ENCODE peak calls at places on chromosomes 5 and 9, in four cellular contexts. N is RWPE2, K is adipocyte, M is cardiac muscle cell. A is an unnamed sample.

GRCh38 chr9:89144242-89144641 is 34.4 kb downstream of the SHC3 start:
- DNase-seq in K (no peak), M (no peak), N (no peak), A (no peak)

GRCh38 chr5:157121709-157122108 is 12.9 kb upstream of the HAVCR2 start:
- DNase-seq in K (no peak), N (no peak), M (no peak), A (no peak)

GRCh38 chr5:2754621-2755370 is 3.3 kb upstream of the IRX2 start:
- DNase-seq in N (no peak), M (no peak), K (no peak), A (no peak)

GRCh38 chr5:143398451-143399237 is 4.8 kb downstream of the NR3C1 start:
- DNase-seq in K (peak; percentile 46), N (no peak), M (peak; percentile 29), A (no peak)

GRCh38 chr5:108619815-108620214 is 127.9 kb upstream of the FER start:
- DNase-seq in N (no peak), K (no peak), M (no peak), A (no peak)

GRCh38 chr9:116791314-116791713 is 104.2 kb downstream of the TRIM32 start:
- DNase-seq in K (no peak), N (no peak), M (no peak), A (no peak)

GRCh38 chr5:40679071-40679997 is at the start of gene PTGER4:
- DNase-seq in M (peak; percentile 91), K (peak; percentile 96), N (peak; percentile 95), A (no peak)

GRCh38 chr9:110752766-110753165 is 84.2 kb downstream of the MUSK start:
- DNase-seq in K (peak; percentile 94), M (peak; percentile 95), N (peak; percentile 74), A (no peak)

GRCh38 chr9:131817627-131818026 is 77.8 kb upstream of the RAPGEF1 start:
- DNase-seq in N (no peak), M (no peak), K (no peak), A (no peak)

GRCh38 chr5:51414516-51414915 is 31.3 kb downstream of the ISL1 start:
- DNase-seq in K (no peak), M (no peak), N (no peak), A (no peak)

GRCh38 chr9:111438576-111439235 is 45.5 kb downstream of the ECPAS start:
- DNase-seq in N (no peak), M (peak; percentile 56), K (peak; percentile 58), A (no peak)

GRCh38 chr9:72592501-72593403 is 71.3 kb downstream of the TMC1 start:
- DNase-seq in M (peak; percentile 79), K (peak; percentile 85), N (no peak), A (peak; percentile 64)

GRCh38 chr5:134463991-134464760 is 52.5 kb upstream of the CDKN2AIPNL start:
- DNase-seq in M (peak; percentile 44), N (peak; percentile 23), K (no peak), A (no peak)

GRCh38 chr9:72454871-72455471 is 66.4 kb upstream of the TMC1 start:
- DNase-seq in M (peak; percentile 74), K (peak; percentile 46), N (no peak), A (no peak)

GRCh38 chr5:176792584-176793342 is 17.6 kb upstream of the UNC5A start:
- DNase-seq in K (no peak), M (no peak), N (no peak), A (no peak)

GRCh38 chr9:16236326-16236725 is 634.1 kb downstream of the BNC2 start:
- DNase-seq in M (peak; percentile 92), K (peak; percentile 87), N (no peak), A (no peak)

GRCh38 chr5:91699429-91699828 is 316.3 kb upstream of the ARRDC3 start:
- DNase-seq in M (no peak), N (no peak), K (no peak), A (no peak)

GRCh38 chr5:168219515-168220410 is 71.7 kb upstream of the WWC1 start:
- DNase-seq in M (peak; percentile 87), K (peak; percentile 88), N (no peak), A (peak; percentile 73)

GRCh38 chr9:136643596-136644342 is 18.9 kb upstream of the EGFL7 start:
- DNase-seq in K (no peak), M (no peak), N (no peak), A (no peak)
- H3K4me3 ChIP-seq in K (no peak overlapping the region), M (no peak overlapping the region), N (no peak overlapping the region), A (no peak overlapping the region)

DNA sequence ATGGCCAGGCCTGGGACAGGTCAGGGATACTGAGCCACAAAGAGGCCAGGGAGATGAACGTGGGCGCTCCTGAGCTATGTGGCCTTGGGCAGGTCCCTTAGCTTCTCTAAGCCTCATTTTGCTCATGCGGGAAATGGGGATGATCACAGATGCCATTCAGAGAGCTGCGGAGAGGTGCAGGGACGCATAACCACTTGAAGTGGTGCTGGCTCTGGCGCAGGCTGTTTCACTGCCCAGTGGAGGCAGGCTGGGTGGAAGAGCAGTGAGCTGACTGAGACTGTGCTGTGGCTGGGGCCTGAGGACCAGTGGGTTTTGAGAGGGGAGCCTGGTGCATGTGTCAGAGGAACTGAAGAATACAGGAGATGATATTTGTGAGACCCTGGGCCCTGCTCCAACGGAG is 18.4 kb downstream of the CXXC5 start:
- DNase-seq in K (no peak), N (no peak), M (no peak), A (no peak)
- H3K4me3 ChIP-seq in K (no peak overlapping the region), N (no peak overlapping the region), M (no peak overlapping the region), A (no peak overlapping the region)

DNA sequence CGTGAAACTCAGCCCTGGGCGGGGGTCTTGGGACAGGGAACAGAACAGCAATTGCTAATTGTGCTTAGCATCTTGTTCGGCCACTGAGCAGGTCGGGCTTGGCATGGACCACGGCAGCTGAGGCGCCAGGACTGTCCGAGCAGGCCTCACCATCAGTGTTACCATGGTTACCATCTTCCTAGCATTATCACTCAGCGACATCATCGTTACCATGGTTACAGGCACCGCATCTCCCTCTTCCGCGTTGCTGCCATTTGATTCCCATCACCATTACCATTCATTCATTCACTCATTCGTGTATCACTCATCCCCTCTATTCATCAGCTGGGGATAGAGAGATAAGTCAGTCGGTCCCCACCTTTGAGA is 81.0 kb upstream of the ZBTB43 start:
- DNase-seq in N (no peak), K (no peak), M (peak; percentile 29), A (no peak)
- H3K4me3 ChIP-seq in N (no peak overlapping the region), K (no peak overlapping the region), M (no peak overlapping the region), A (peak overlapping the region; percentile 52)

DNA sequence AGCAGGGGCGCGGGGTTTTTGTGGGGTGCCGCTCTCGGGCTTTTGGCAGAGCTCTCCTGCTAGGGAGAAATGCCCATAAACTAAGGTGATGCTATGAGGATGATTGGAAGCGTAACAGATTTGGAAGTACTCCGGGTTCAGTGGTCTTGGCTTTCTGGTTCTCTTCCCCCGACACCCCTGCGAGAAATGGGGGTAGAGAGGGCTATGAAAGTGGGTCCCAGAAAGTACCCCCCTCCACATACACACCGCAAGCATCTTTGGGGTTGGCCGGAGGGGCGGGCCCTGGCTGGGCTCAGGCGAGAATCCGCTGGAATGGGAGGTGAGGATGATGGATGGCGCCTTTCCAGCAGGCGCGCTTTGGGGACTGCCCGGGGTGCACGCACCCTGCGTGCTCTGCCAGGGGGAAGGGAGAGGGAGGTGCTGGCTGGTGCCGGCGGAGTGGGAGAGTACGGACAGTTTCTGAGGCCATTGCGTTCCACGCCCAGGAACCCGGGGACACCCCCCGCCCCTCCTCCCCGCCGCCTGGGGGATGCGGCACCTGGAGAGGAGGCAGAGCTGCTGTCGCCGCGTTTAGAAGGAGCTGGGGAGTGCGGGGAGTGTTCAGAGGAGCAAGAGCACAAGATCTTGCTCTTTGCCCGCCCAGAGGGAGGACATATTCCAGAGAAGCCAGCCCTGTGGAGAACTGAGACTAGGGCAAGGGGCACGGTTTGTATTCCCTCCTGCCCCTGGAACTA is 1.9 kb downstream of the PCSK5 start:
- DNase-seq in K (peak; percentile 57), M (peak; percentile 36), N (no peak), A (no peak)
- H3K4me3 ChIP-seq in K (peak overlapping the region; percentile 87), M (peak overlapping the region; percentile 83), N (peak overlapping the region; percentile 49), A (peak overlapping the region; percentile 87)

DNA sequence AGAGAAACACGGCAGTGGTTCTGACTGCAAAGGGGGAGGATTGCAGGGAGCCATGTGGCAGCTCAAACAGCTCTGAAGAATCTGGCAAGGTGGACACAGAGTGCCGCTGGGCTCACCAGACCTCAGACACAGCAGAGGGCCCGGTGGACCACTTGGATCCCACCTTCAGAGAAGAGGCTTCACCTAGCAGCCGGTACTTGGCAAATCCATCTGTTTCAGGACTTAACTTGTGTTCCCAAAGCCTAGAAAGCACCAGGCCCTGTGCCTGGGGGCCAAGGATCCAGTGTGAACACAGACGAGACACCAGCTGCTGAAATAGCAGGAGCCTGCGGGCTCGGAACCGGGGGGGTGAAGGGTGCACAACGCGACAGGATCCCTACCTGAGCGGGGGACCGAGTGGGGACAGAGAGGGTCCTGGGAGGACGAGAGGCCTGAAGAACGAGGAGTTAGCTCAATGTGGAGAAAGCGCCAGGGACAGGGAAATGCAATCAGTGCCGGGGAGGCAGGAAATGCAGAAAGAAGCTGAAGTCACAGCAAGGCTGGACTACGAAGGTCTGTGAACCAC is 44.6 kb downstream of the BTNL9 start:
- DNase-seq in N (no peak), M (no peak), K (no peak), A (no peak)
- H3K4me3 ChIP-seq in N (no peak overlapping the region), M (no peak overlapping the region), K (no peak overlapping the region), A (no peak overlapping the region)

DNA sequence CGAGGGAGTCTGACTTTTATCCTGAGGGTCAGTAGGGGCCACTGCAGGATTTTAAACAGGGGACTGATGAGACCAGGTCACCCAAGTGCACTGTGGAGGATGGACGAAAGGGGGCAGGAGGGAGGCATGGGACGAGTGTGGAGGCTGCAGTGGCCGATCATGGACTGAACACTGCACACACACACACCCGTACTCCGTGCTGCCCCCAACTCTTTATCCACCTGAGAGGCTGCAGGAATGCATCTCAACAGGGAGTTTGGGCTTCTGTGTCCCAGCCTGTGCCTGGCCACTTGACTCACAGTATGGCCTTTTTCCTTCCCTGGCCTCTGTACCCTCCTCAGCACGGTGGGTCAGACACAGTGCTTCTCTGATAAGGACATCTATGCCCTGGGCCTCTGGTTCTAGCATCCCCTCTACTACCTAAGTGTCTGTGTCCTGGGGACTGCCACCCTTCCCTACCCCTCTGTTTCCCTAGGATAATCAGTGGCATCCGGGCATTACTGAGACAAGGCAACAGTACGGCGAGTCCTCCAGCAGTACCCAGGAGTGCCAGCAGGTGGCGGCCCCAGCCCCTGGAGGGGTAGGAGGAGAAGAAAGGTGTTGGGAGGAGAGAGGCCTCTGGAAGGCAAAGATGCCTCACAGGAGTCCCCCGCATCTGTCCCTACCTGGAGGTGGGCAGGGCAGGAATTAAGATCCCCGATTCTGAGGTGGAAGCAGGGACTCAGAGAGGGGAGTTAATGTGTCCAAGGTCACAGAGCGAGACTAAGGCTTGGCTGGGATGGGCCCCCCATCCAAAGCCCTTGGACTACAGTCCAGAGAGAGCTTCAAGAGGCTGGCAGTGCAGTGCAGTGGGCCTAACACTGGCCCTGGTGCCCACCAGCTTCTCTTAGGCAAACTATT is 5.1 kb upstream of the CDX1 start:
- DNase-seq in K (peak; percentile 88), M (peak; percentile 79), N (no peak), A (peak; percentile 72)
- H3K4me3 ChIP-seq in K (no peak overlapping the region), M (no peak overlapping the region), N (no peak overlapping the region), A (no peak overlapping the region)

GRCh38 chr5:32426440-32427151 is 17.9 kb downstream of the ZFR start:
- DNase-seq in N (no peak), M (no peak), K (no peak), A (no peak)
- H3K4me3 ChIP-seq in N (no peak overlapping the region), M (no peak overlapping the region), K (no peak overlapping the region), A (no peak overlapping the region)

A was measured in iPS DF 6.9.